ENCODE peak calls at places on chromosome 14, in seven cellular contexts. One of them, this sample, is unnamed.

GRCh38 chr14:70098257-70098809 is 90.4 kb downstream of the SLC8A3 start:
- DNase-seq in right atrium auricular region: no peak
- DNase-seq in suprapubic skin: no peak
- DNase-seq in CD4-positive, alpha-beta memory T cell: no peak
- DNase-seq in HepG2: no peak
- DNase-seq in ascending aorta: no peak
- DNase-seq in cardiac muscle cell: no peak
- DNase-seq in this sample: no peak

GRCh38 chr14:71665157-71665556 is 267.1 kb upstream of the RGS6 start:
- DNase-seq in suprapubic skin: no peak
- DNase-seq in CD4-positive, alpha-beta memory T cell: no peak
- DNase-seq in right atrium auricular region: no peak
- DNase-seq in ascending aorta: no peak
- DNase-seq in HepG2: no peak
- DNase-seq in cardiac muscle cell: no peak
- DNase-seq in this sample: no peak

GRCh38 chr14:59090572-59090971 is 97.9 kb upstream of the DAAM1 start:
- DNase-seq in cardiac muscle cell: no peak
- DNase-seq in HepG2: no peak
- DNase-seq in CD4-positive, alpha-beta memory T cell: no peak
- DNase-seq in right atrium auricular region: no peak
- DNase-seq in suprapubic skin: no peak
- DNase-seq in ascending aorta: no peak
- DNase-seq in this sample: no peak

GRCh38 chr14:85439696-85440328 is 90.1 kb upstream of the FLRT2 start:
- DNase-seq in HepG2: no peak
- DNase-seq in suprapubic skin: no peak
- DNase-seq in cardiac muscle cell: peak; percentile 52
- DNase-seq in right atrium auricular region: no peak
- DNase-seq in CD4-positive, alpha-beta memory T cell: no peak
- DNase-seq in ascending aorta: no peak
- DNase-seq in this sample: no peak

GRCh38 chr14:88189040-88189839 is 133.8 kb downstream of the KCNK10 start:
- DNase-seq in HepG2: peak; percentile 81
- DNase-seq in suprapubic skin: peak; percentile 68
- DNase-seq in right atrium auricular region: peak; percentile 82
- DNase-seq in CD4-positive, alpha-beta memory T cell: peak; percentile 41
- DNase-seq in cardiac muscle cell: peak; percentile 82
- DNase-seq in ascending aorta: peak; percentile 75
- DNase-seq in this sample: peak; percentile 92

GRCh38 chr14:58313699-58314098 is 15.3 kb downstream of the ARID4A start:
- DNase-seq in right atrium auricular region: no peak
- DNase-seq in suprapubic skin: no peak
- DNase-seq in ascending aorta: no peak
- DNase-seq in CD4-positive, alpha-beta memory T cell: no peak
- DNase-seq in cardiac muscle cell: no peak
- DNase-seq in HepG2: no peak
- DNase-seq in this sample: no peak

GRCh38 chr14:69605761-69606160 is 5.6 kb upstream of the SUSD6 start:
- DNase-seq in cardiac muscle cell: no peak
- DNase-seq in HepG2: no peak
- DNase-seq in CD4-positive, alpha-beta memory T cell: no peak
- DNase-seq in ascending aorta: no peak
- DNase-seq in suprapubic skin: no peak
- DNase-seq in right atrium auricular region: no peak
- DNase-seq in this sample: no peak

GRCh38 chr14:60508707-60509437 is at the start of gene SIX6:
- DNase-seq in suprapubic skin: no peak
- DNase-seq in CD4-positive, alpha-beta memory T cell: no peak
- DNase-seq in right atrium auricular region: no peak
- DNase-seq in HepG2: no peak
- DNase-seq in cardiac muscle cell: peak; percentile 77
- DNase-seq in ascending aorta: no peak
- DNase-seq in this sample: no peak

GRCh38 chr14:103136388-103137271 is 13.4 kb downstream of the TNFAIP2 start:
- DNase-seq in ascending aorta: no peak
- DNase-seq in CD4-positive, alpha-beta memory T cell: no peak
- DNase-seq in HepG2: no peak
- DNase-seq in suprapubic skin: no peak
- DNase-seq in cardiac muscle cell: no peak
- DNase-seq in right atrium auricular region: no peak
- DNase-seq in this sample: no peak

GRCh38 chr14:24938593-24938992 is 111.4 kb downstream of the STXBP6 start:
- DNase-seq in right atrium auricular region: no peak
- DNase-seq in suprapubic skin: no peak
- DNase-seq in ascending aorta: no peak
- DNase-seq in HepG2: no peak
- DNase-seq in cardiac muscle cell: no peak
- DNase-seq in CD4-positive, alpha-beta memory T cell: no peak
- DNase-seq in this sample: no peak

GRCh38 chr14:90487031-90487430 is 90.2 kb downstream of the CALM1 start:
- DNase-seq in cardiac muscle cell: no peak
- DNase-seq in right atrium auricular region: peak; percentile 57
- DNase-seq in ascending aorta: no peak
- DNase-seq in CD4-positive, alpha-beta memory T cell: no peak
- DNase-seq in suprapubic skin: no peak
- DNase-seq in HepG2: no peak
- DNase-seq in this sample: no peak

GRCh38 chr14:71466942-71467341 is 465.3 kb upstream of the RGS6 start:
- DNase-seq in CD4-positive, alpha-beta memory T cell: no peak
- DNase-seq in HepG2: no peak
- DNase-seq in right atrium auricular region: no peak
- DNase-seq in cardiac muscle cell: no peak
- DNase-seq in ascending aorta: no peak
- DNase-seq in suprapubic skin: no peak
- DNase-seq in this sample: no peak

GRCh38 chr14:79246200-79246599 is 965.1 kb downstream of the DIO2 start:
- DNase-seq in ascending aorta: no peak
- DNase-seq in cardiac muscle cell: peak; percentile 38
- DNase-seq in right atrium auricular region: no peak
- DNase-seq in HepG2: no peak
- DNase-seq in suprapubic skin: no peak
- DNase-seq in CD4-positive, alpha-beta memory T cell: no peak
- DNase-seq in this sample: no peak

GRCh38 chr14:60304509-60304908 is 55.5 kb downstream of the PPM1A start:
- DNase-seq in HepG2: peak; percentile 56
- DNase-seq in ascending aorta: no peak
- DNase-seq in cardiac muscle cell: no peak
- DNase-seq in CD4-positive, alpha-beta memory T cell: no peak
- DNase-seq in suprapubic skin: no peak
- DNase-seq in right atrium auricular region: no peak
- DNase-seq in this sample: no peak

GRCh38 chr14:104977681-104978647 is at the start of gene AHNAK2:
- DNase-seq in CD4-positive, alpha-beta memory T cell: peak; percentile 26
- DNase-seq in suprapubic skin: peak; percentile 78
- DNase-seq in ascending aorta: peak; percentile 84
- DNase-seq in right atrium auricular region: no peak
- DNase-seq in cardiac muscle cell: peak; percentile 95
- DNase-seq in HepG2: peak; percentile 69
- DNase-seq in this sample: no peak
- H3K4me1 ChIP-seq in CD4-positive, alpha-beta memory T cell: peaks cover 17% of the 10 kb centered on the region
- H3K4me1 ChIP-seq in suprapubic skin: peaks cover 57% of the 10 kb centered on the region
- H3K4me1 ChIP-seq in ascending aorta: peaks cover 52% of the 10 kb centered on the region
- H3K4me1 ChIP-seq in right atrium auricular region: peaks cover 72% of the 10 kb centered on the region
- H3K4me1 ChIP-seq in cardiac muscle cell: peaks cover 4% of the 10 kb centered on the region
- H3K4me1 ChIP-seq in HepG2: peaks cover 46% of the 10 kb centered on the region
- H3K4me1 ChIP-seq in this sample: peaks cover 15% of the 10 kb centered on the region

DNA sequence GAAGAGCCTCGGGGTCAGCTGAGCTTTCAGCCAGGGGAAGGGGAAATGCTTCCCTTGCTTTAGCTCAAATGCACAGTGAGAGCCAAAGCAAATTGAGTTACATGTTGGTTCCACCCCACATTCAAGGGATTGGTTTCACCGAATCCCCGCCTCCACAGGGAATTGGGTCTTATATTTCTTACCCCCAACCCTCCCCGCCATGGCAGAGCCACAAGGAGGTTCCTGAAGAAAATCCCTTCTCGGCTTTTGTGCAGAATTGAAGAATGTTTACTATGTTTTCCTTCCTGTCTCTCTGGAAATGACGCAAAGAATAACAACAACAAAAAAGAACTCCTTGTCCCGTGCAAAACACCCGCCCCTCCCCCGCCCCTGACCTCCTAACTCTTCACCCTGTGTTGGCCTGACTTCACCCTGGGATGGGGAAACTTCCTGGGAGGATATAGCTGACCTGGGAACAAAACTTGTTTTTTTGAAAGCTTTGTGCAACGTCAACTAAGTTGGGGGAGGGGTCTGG is 21.9 kb upstream of the CIPC start:
- DNase-seq in right atrium auricular region: peak; percentile 95
- DNase-seq in CD4-positive, alpha-beta memory T cell: no peak
- DNase-seq in ascending aorta: peak; percentile 87
- DNase-seq in HepG2: peak; percentile 19
- DNase-seq in cardiac muscle cell: no peak
- DNase-seq in suprapubic skin: peak; percentile 92
- DNase-seq in this sample: no peak
- H3K4me3 ChIP-seq in right atrium auricular region: peak overlapping the region; percentile 28
- H3K4me3 ChIP-seq in CD4-positive, alpha-beta memory T cell: no peak overlapping the region
- H3K4me3 ChIP-seq in ascending aorta: peak overlapping the region; percentile 16
- H3K4me3 ChIP-seq in HepG2: no peak overlapping the region
- H3K4me3 ChIP-seq in cardiac muscle cell: no peak overlapping the region
- H3K4me3 ChIP-seq in suprapubic skin: peak overlapping the region; percentile 37
- H3K4me3 ChIP-seq in this sample: no peak overlapping the region

DNA sequence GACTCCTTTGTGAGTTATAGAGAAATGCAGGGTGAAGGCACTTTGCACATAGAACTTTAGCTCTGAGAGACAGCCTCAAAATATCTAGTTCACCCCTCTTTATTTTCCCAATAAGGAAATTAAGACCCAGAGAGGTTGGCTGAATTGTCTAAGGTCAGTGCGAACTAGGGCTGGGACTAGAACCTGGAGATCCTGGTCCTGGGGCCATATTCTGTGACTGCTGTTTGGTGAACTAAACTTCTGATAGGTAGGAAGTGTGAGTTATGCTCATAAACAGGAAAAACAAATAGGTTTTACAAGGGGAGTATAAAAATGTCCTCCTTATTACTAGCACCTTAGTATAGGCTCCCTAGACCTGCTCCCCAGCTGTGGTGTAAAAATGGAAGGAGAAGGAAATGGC is 53.9 kb downstream of the DAD1 start:
- DNase-seq in cardiac muscle cell: no peak
- DNase-seq in ascending aorta: peak; percentile 54
- DNase-seq in CD4-positive, alpha-beta memory T cell: no peak
- DNase-seq in HepG2: no peak
- DNase-seq in right atrium auricular region: no peak
- DNase-seq in suprapubic skin: no peak
- DNase-seq in this sample: no peak
- H3K4me1 ChIP-seq in cardiac muscle cell: peaks cover 16% of the 10 kb centered on the region
- H3K4me1 ChIP-seq in ascending aorta: peaks cover 14% of the 10 kb centered on the region
- H3K4me1 ChIP-seq in CD4-positive, alpha-beta memory T cell: peaks cover 99% of the 10 kb centered on the region
- H3K4me1 ChIP-seq in HepG2: no peaks in the 10 kb centered on the region
- H3K4me1 ChIP-seq in right atrium auricular region: peaks cover 38% of the 10 kb centered on the region
- H3K4me1 ChIP-seq in suprapubic skin: peaks cover 35% of the 10 kb centered on the region
- H3K4me1 ChIP-seq in this sample: peaks cover 36% of the 10 kb centered on the region

GRCh38 chr14:36951380-36951911 is 221.0 kb downstream of the SLC25A21 start:
- DNase-seq in CD4-positive, alpha-beta memory T cell: no peak
- DNase-seq in ascending aorta: no peak
- DNase-seq in suprapubic skin: no peak
- DNase-seq in HepG2: no peak
- DNase-seq in cardiac muscle cell: no peak
- DNase-seq in right atrium auricular region: no peak
- DNase-seq in this sample: no peak
- H3K4me3 ChIP-seq in CD4-positive, alpha-beta memory T cell: no peak overlapping the region
- H3K4me3 ChIP-seq in ascending aorta: no peak overlapping the region
- H3K4me3 ChIP-seq in suprapubic skin: no peak overlapping the region
- H3K4me3 ChIP-seq in HepG2: no peak overlapping the region
- H3K4me3 ChIP-seq in cardiac muscle cell: no peak overlapping the region
- H3K4me3 ChIP-seq in right atrium auricular region: no peak overlapping the region
- H3K4me3 ChIP-seq in this sample: no peak overlapping the region

GRCh38 chr14:73759183-73759713 is 45.1 kb upstream of the PNMA1 start:
- DNase-seq in ascending aorta: no peak
- DNase-seq in right atrium auricular region: peak; percentile 82
- DNase-seq in HepG2: no peak
- DNase-seq in suprapubic skin: peak; percentile 89
- DNase-seq in CD4-positive, alpha-beta memory T cell: peak; percentile 54
- DNase-seq in cardiac muscle cell: peak; percentile 50
- DNase-seq in this sample: peak; percentile 89

GRCh38 chr14:73755434-73756014 is 41.3 kb upstream of the PNMA1 start:
- DNase-seq in cardiac muscle cell: no peak
- DNase-seq in HepG2: no peak
- DNase-seq in ascending aorta: no peak
- DNase-seq in suprapubic skin: no peak
- DNase-seq in CD4-positive, alpha-beta memory T cell: no peak
- DNase-seq in right atrium auricular region: no peak
- DNase-seq in this sample: peak; percentile 65

GRCh38 chr14:73758392-73759182 is 44.4 kb upstream of the PNMA1 start:
- DNase-seq in HepG2: peak; percentile 71
- DNase-seq in right atrium auricular region: peak; percentile 75
- DNase-seq in CD4-positive, alpha-beta memory T cell: peak; percentile 73
- DNase-seq in ascending aorta: no peak
- DNase-seq in suprapubic skin: peak; percentile 85
- DNase-seq in cardiac muscle cell: peak; percentile 70
- DNase-seq in this sample: peak; percentile 97

GRCh38 chr14:73757876-73758391 is 43.8 kb upstream of the PNMA1 start:
- DNase-seq in HepG2: no peak
- DNase-seq in cardiac muscle cell: no peak
- DNase-seq in ascending aorta: no peak
- DNase-seq in CD4-positive, alpha-beta memory T cell: no peak
- DNase-seq in right atrium auricular region: no peak
- DNase-seq in suprapubic skin: no peak
- DNase-seq in this sample: no peak

DNA sequence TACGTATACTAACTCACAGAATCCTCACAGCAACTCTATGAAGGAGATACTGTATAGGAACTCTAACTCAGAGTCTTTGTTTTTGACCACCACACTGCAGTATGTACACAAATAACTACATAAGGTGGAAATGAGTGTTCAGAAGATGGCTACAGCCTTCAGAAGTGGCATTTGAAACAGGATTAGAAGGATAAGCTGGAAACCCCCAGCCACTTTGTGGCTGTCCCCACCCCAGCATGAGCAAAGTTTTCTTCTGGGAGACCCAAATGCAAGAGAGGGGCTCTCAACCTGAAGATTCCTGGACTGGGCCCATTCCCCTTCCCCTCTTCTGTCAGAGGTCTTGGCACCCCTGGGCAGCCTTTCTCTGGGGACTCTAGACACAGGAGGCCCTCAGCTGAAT is 43.2 kb upstream of the PNMA1 start:
- DNase-seq in suprapubic skin: no peak
- DNase-seq in cardiac muscle cell: no peak
- DNase-seq in HepG2: no peak
- DNase-seq in ascending aorta: no peak
- DNase-seq in right atrium auricular region: no peak
- DNase-seq in CD4-positive, alpha-beta memory T cell: no peak
- DNase-seq in this sample: no peak
- H3K4me1 ChIP-seq in suprapubic skin: peaks cover 88% of the 10 kb centered on the region
- H3K4me1 ChIP-seq in cardiac muscle cell: peaks cover 56% of the 10 kb centered on the region
- H3K4me1 ChIP-seq in HepG2: peaks cover 86% of the 10 kb centered on the region
- H3K4me1 ChIP-seq in ascending aorta: peaks cover 85% of the 10 kb centered on the region
- H3K4me1 ChIP-seq in right atrium auricular region: peaks cover 89% of the 10 kb centered on the region
- H3K4me1 ChIP-seq in CD4-positive, alpha-beta memory T cell: peaks cover 83% of the 10 kb centered on the region
- H3K4me1 ChIP-seq in this sample: peaks cover 89% of the 10 kb centered on the region

DNA sequence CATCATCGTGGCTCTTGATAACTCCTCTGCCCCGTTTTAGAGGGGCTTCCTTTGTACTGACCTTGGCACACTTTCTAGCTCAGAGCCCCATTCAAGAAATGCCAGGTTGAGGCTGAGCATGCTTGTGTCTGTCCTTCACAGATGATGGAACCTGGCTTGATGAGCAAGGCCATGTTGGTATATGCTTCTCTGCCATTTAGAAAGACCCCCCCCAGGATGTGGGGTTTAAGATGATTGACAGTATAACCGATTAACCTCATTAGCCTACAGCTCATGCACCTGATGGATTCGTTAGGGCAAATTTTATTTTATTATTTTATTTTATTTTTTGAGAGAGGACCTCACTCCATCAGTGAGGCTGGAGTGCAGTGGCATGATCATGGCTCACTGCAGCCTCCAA is 21.0 kb downstream of the BATF start:
- DNase-seq in cardiac muscle cell: no peak
- DNase-seq in suprapubic skin: no peak
- DNase-seq in right atrium auricular region: no peak
- DNase-seq in HepG2: no peak
- DNase-seq in CD4-positive, alpha-beta memory T cell: peak; percentile 48
- DNase-seq in ascending aorta: no peak
- DNase-seq in this sample: no peak
- H3K4me3 ChIP-seq in cardiac muscle cell: no peak overlapping the region
- H3K4me3 ChIP-seq in suprapubic skin: no peak overlapping the region
- H3K4me3 ChIP-seq in right atrium auricular region: no peak overlapping the region
- H3K4me3 ChIP-seq in HepG2: no peak overlapping the region
- H3K4me3 ChIP-seq in CD4-positive, alpha-beta memory T cell: peak overlapping the region; percentile 34
- H3K4me3 ChIP-seq in ascending aorta: no peak overlapping the region
- H3K4me3 ChIP-seq in this sample: no peak overlapping the region

This sample was measured in Karpas-422.